ENCODE peak calls at places on chromosomes 4 and X, in eight cellular contexts. L is H1, G is HepG2, R is H9, Q is astrocyte, E is OCI-LY7, U is mammary epithelial cell, W is GM12878. C is an unnamed sample.

GRCh38 chr4:929096-929765 is 2.9 kb downstream of the GAK start:
- DNase-seq in G (no peak), L (no peak), R (no peak), W (no peak), Q (no peak), E (no peak), U (no peak), C (no peak)

GRCh38 chrX:134933248-134933647 is 57.5 kb upstream of the SMIM10 start:
- DNase-seq in L (no peak), G (no peak), W (no peak), E (no peak), U (no peak), R (no peak), Q (no peak), C (no peak)

GRCh38 chrX:68049466-68049865 is 383.8 kb downstream of the OPHN1 start:
- DNase-seq in G (no peak), Q (no peak), W (no peak), R (no peak), U (no peak), E (no peak), L (no peak), C (no peak)

GRCh38 chr4:15366660-15367059 is 61.2 kb upstream of the C1QTNF7 start:
- DNase-seq in L (no peak), R (no peak), Q (no peak), U (no peak), E (no peak), W (no peak), G (no peak), C (no peak)

GRCh38 chrX:97622111-97622510 is 738.4 kb downstream of the RPA4 start:
- DNase-seq in U (no peak), L (no peak), Q (no peak), G (no peak), E (no peak), R (no peak), W (no peak), C (no peak)

GRCh38 chr4:53196872-53197759 is 168.7 kb downstream of the SCFD2 start:
- DNase-seq in L (no peak), E (peak; percentile 80), Q (peak; percentile 60), W (peak; percentile 44), U (peak; percentile 47), R (no peak), G (peak; percentile 65), C (peak; percentile 85)

GRCh38 chr4:1232661-1233621 is 16.0 kb downstream of the CTBP1 start:
- DNase-seq in U (no peak), L (no peak), G (no peak), R (no peak), Q (peak; percentile 25), W (no peak), E (no peak), C (peak; percentile 50)

GRCh38 chr4:154137320-154137905 is 348.5 kb upstream of the SFRP2 start:
- DNase-seq in R (peak; percentile 35), U (no peak), L (no peak), Q (no peak), W (no peak), E (no peak), G (no peak), C (peak; percentile 43)

GRCh38 chr4:113288691-113289090 is 239.2 kb downstream of the ANK2 start:
- DNase-seq in G (no peak), W (no peak), U (no peak), R (no peak), Q (peak; percentile 33), E (no peak), L (no peak), C (no peak)

GRCh38 chr4:48891028-48891619 is 15.4 kb downstream of the OCIAD2 start:
- DNase-seq in Q (no peak), G (no peak), L (no peak), U (no peak), E (no peak), W (no peak), R (no peak), C (no peak)

GRCh38 chr4:52645315-52645714 is 13.8 kb downstream of the USP46 start:
- DNase-seq in L (no peak), W (no peak), U (no peak), Q (no peak), E (peak; percentile 12), G (no peak), R (no peak), C (no peak)

GRCh38 chr4:42048394-42048793 is 58.1 kb downstream of the SLC30A9 start:
- DNase-seq in Q (peak; percentile 83), L (no peak), G (no peak), U (peak; percentile 71), R (no peak), E (no peak), W (no peak), C (no peak)

GRCh38 chrX:121571333-121571732 is 523.9 kb downstream of the GLUD2 start:
- DNase-seq in Q (no peak), G (no peak), L (no peak), E (peak; percentile 0), R (no peak), U (no peak), W (no peak), C (no peak)

GRCh38 chr4:139639654-139640053 is 26.0 kb upstream of the MGST2 start:
- DNase-seq in W (no peak), L (no peak), G (no peak), Q (no peak), U (no peak), E (no peak), R (no peak), C (no peak)

GRCh38 chr4:111773858-111774257 is 371.4 kb upstream of the FAM241A start:
- DNase-seq in E (no peak), Q (no peak), R (no peak), W (no peak), L (no peak), U (no peak), G (no peak), C (no peak)

GRCh38 chr4:118329849-118330248 is 23.0 kb downstream of the PRSS12 start:
- DNase-seq in Q (no peak), G (no peak), R (no peak), W (no peak), L (no peak), E (no peak), U (no peak), C (no peak)

GRCh38 chr4:15920723-15921591 is 17.6 kb downstream of the FGFBP1 start:
- DNase-seq in E (no peak), G (no peak), W (no peak), R (no peak), Q (peak; percentile 98), L (no peak), U (peak; percentile 93), C (no peak)

GRCh38 chrX:34848281-34848680 is 94.3 kb upstream of the FAM47B start:
- DNase-seq in Q (peak; percentile 5), R (no peak), U (peak; percentile 55), G (no peak), L (no peak), W (no peak), E (no peak), C (no peak)

GRCh38 chr4:15088394-15089041 is 86.2 kb downstream of the CPEB2 start:
- DNase-seq in G (no peak), W (no peak), U (no peak), R (no peak), Q (no peak), E (no peak), L (no peak), C (no peak)

GRCh38 chrX:113330416-113330815 is 489.8 kb upstream of the AMOT start:
- DNase-seq in U (peak; percentile 2), G (no peak), E (no peak), R (no peak), W (no peak), L (no peak), Q (no peak), C (no peak)

GRCh38 chr4:6687947-6688878 is 5.5 kb upstream of the S100P start:
- DNase-seq in E (no peak), R (peak; percentile 58), W (no peak), G (peak; percentile 57), L (no peak), Q (no peak), U (no peak), C (peak; percentile 45)

GRCh38 chr4:154741877-154742851 is 1.6 kb upstream of the LRAT start:
- DNase-seq in Q (peak; percentile 6), L (peak; percentile 90), E (no peak), W (no peak), U (no peak), R (peak; percentile 88), G (no peak), C (peak; percentile 84)

GRCh38 chr4:962231-963208 is 10.8 kb downstream of the DGKQ start:
- DNase-seq in Q (no peak), R (no peak), G (no peak), L (no peak), E (peak; percentile 11), W (no peak), U (no peak), C (no peak)

GRCh38 chr4:94758141-94758699 is 465 bp downstream of the BMPR1B start:
- DNase-seq in W (no peak), Q (peak; percentile 12), E (no peak), G (no peak), U (no peak), R (peak; percentile 81), L (no peak), C (peak; percentile 81)

GRCh38 chrX:8879750-8880149 is 78.6 kb upstream of the FAM9A start:
- DNase-seq in G (peak; percentile 1), R (peak; percentile 48), Q (no peak), E (peak; percentile 14), L (no peak), W (no peak), U (peak; percentile 4), C (peak; percentile 61)

GRCh38 chr4:6680372-6681034 is 13.2 kb upstream of the S100P start:
- DNase-seq in G (no peak), U (no peak), E (no peak), R (peak; percentile 80), L (no peak), W (no peak), Q (no peak), C (peak; percentile 78)

GRCh38 chr4:84583871-84584373 is 995 bp downstream of the CDS1 start:
- DNase-seq in L (no peak), E (no peak), G (no peak), R (no peak), W (no peak), U (no peak), Q (no peak), C (no peak)

GRCh38 chr4:37781134-37781455 is 45.4 kb upstream of the PGM2 start:
- DNase-seq in L (no peak), Q (no peak), W (no peak), R (no peak), U (no peak), G (no peak), E (no peak), C (no peak)
- H3K27ac ChIP-seq in L (no peak overlapping the region), Q (no peak overlapping the region), W (no peak overlapping the region), R (no peak overlapping the region), U (no peak overlapping the region), G (no peak overlapping the region), E (no peak overlapping the region), C (no peak overlapping the region)

GRCh38 chr4:43556262-43556661 is 663.7 kb downstream of the GRXCR1 start:
- DNase-seq in L (no peak), U (no peak), W (no peak), R (no peak), Q (no peak), G (no peak), E (peak; percentile 62), C (no peak)
- H3K4me2 ChIP-seq in L (no peak overlapping the region), U (no peak overlapping the region), W (no peak overlapping the region), R (no peak overlapping the region), Q (no peak overlapping the region), G (no peak overlapping the region), E (peak overlapping the region; percentile 34), C (no peak overlapping the region)

GRCh38 chr4:142558851-142559250 is 287.2 kb downstream of the INPP4B start:
- DNase-seq in Q (peak; percentile 84), W (no peak), U (no peak), E (no peak), G (no peak), L (no peak), R (no peak), C (no peak)
- H2AFZ ChIP-seq in Q (peak overlapping the region; percentile 30), W (no peak overlapping the region), U (peak overlapping the region; percentile 9), E (no peak overlapping the region), G (no peak overlapping the region), L (no peak overlapping the region), R (no peak overlapping the region), C (no peak overlapping the region)

GRCh38 chr4:83582289-83582756 is 46.4 kb downstream of the GPAT3 start:
- DNase-seq in G (no peak), L (no peak), R (no peak), E (peak; percentile 58), W (no peak), U (peak; percentile 72), Q (peak; percentile 4), C (no peak)
- H3K27ac ChIP-seq in G (no peak overlapping the region), L (no peak overlapping the region), R (no peak overlapping the region), E (peak overlapping the region; percentile 14), W (peak overlapping the region; percentile 1), U (no peak overlapping the region), Q (no peak overlapping the region), C (no peak overlapping the region)